ENCODE peak calls at places on chromosomes 3 and 15, in four cellular contexts. L, M, Y and D are unnamed samples.

GRCh38 chr3:31377045-31377642 is 155.6 kb upstream of the STT3B start:
- DNase-seq in L (no peak), M (no peak), Y (peak; percentile 21), D (no peak)

GRCh38 chr15:76150508-76150907 is 90.7 kb downstream of the TMEM266 start:
- DNase-seq in L (no peak), M (peak; percentile 92), Y (no peak), D (no peak)

GRCh38 chr3:154241496-154241895 is 82.8 kb downstream of the DHX36 start:
- DNase-seq in L (no peak), M (no peak), Y (no peak), D (no peak)

GRCh38 chr3:169660709-169661566 is 2.6 kb downstream of the MECOM start:
- DNase-seq in L (peak; percentile 67), M (no peak), Y (peak; percentile 72), D (peak; percentile 28)

GRCh38 chr15:41955807-41956525 is 16.4 kb downstream of the EHD4 start:
- DNase-seq in L (peak; percentile 44), M (no peak), Y (no peak), D (no peak)

GRCh38 chr3:167761302-167761701 is 25.8 kb downstream of the SERPINI1 start:
- DNase-seq in L (no peak), M (no peak), Y (no peak), D (no peak)

GRCh38 chr3:114400369-114400768 is 106.5 kb downstream of the TIGIT start:
- DNase-seq in L (no peak), M (no peak), Y (no peak), D (no peak)

GRCh38 chr3:143343031-143343430 is 223.5 kb downstream of the CHST2 start:
- DNase-seq in L (no peak), M (no peak), Y (no peak), D (no peak)

GRCh38 chr15:93779341-93779740 is 452.0 kb upstream of the MCTP2 start:
- DNase-seq in L (no peak), M (no peak), Y (no peak), D (no peak)

GRCh38 chr15:90836296-90836871 is 32.0 kb upstream of the FURIN start:
- DNase-seq in L (no peak), M (no peak), Y (peak; percentile 69), D (peak; percentile 68)

GRCh38 chr15:31396881-31397560 is 70.4 kb downstream of the KLF13 start:
- DNase-seq in L (peak; percentile 92), M (peak; percentile 64), Y (peak; percentile 88), D (peak; percentile 20)

GRCh38 chr3:123090700-123091585 is 24.1 kb downstream of the PDIA5 start:
- DNase-seq in L (peak; percentile 67), M (no peak), Y (no peak), D (peak; percentile 17)

GRCh38 chr3:11096266-11097135 is 57.8 kb upstream of the HRH1 start:
- DNase-seq in L (peak; percentile 57), M (peak; percentile 32), Y (peak; percentile 94), D (peak; percentile 97)

GRCh38 chr3:160464971-160465370 is 15.4 kb upstream of the TRIM59 start:
- DNase-seq in L (no peak), M (no peak), Y (no peak), D (no peak)

GRCh38 chr3:180749796-180750195 is 70.5 kb upstream of the CCDC39 start:
- DNase-seq in L (no peak), M (no peak), Y (no peak), D (no peak)

GRCh38 chr15:95024388-95024787 is 793.0 kb downstream of the MCTP2 start:
- DNase-seq in L (peak; percentile 71), M (no peak), Y (peak; percentile 58), D (peak; percentile 63)

GRCh38 chr3:184761120-184761841 is 49.4 kb upstream of the MAGEF1 start:
- DNase-seq in L (no peak), M (no peak), Y (peak; percentile 97), D (no peak)

GRCh38 chr3:195539479-195539878 is 3.6 kb downstream of the PPP1R2 start:
- DNase-seq in L (no peak), M (no peak), Y (no peak), D (no peak)

GRCh38 chr15:39157902-39158301 is 423.0 kb upstream of the THBS1 start:
- DNase-seq in L (peak; percentile 17), M (no peak), Y (no peak), D (no peak)

GRCh38 chr15:34109775-34110663 is 8.1 kb downstream of the PGBD4 start:
- DNase-seq in L (peak; percentile 32), M (no peak), Y (peak; percentile 64), D (peak; percentile 58)

GRCh38 chr3:53804697-53805462 is 41.3 kb downstream of the CHDH start:
- DNase-seq in L (no peak), M (no peak), Y (peak; percentile 61), D (no peak)

GRCh38 chr15:66872394-66872793 is 170.4 kb downstream of the SMAD6 start:
- DNase-seq in L (no peak), M (no peak), Y (peak; percentile 43), D (no peak)

GRCh38 chr15:41483115-41483514 is 10.6 kb upstream of the ITPKA start:
- DNase-seq in L (no peak), M (no peak), Y (no peak), D (no peak)

GRCh38 chr15:79682285-79682684 is 214.5 kb downstream of the MTHFS start:
- DNase-seq in L (no peak), M (no peak), Y (peak; percentile 84), D (peak; percentile 18)

GRCh38 chr3:12675115-12675810 is 11.3 kb upstream of the RAF1 start:
- DNase-seq in L (no peak), M (no peak), Y (no peak), D (no peak)

GRCh38 chr3:195129644-195130492 is 141.1 kb downstream of the XXYLT1 start:
- DNase-seq in L (no peak), M (no peak), Y (no peak), D (no peak)

GRCh38 chr3:28089527-28089897 is 151.9 kb upstream of the CMC1 start:
- DNase-seq in L (no peak), M (no peak), Y (no peak), D (no peak)

GRCh38 chr3:182633206-182633605 is 160.1 kb upstream of the ATP11B start:
- DNase-seq in L (no peak), M (no peak), Y (no peak), D (no peak)

GRCh38 chr3:182632077-182632393 is 161.3 kb upstream of the ATP11B start:
- DNase-seq in L (no peak), M (no peak), Y (no peak), D (no peak)

GRCh38 chr3:182636646-182637045 is 156.7 kb upstream of the ATP11B start:
- DNase-seq in L (no peak), M (no peak), Y (peak; percentile 1), D (no peak)

DNA sequence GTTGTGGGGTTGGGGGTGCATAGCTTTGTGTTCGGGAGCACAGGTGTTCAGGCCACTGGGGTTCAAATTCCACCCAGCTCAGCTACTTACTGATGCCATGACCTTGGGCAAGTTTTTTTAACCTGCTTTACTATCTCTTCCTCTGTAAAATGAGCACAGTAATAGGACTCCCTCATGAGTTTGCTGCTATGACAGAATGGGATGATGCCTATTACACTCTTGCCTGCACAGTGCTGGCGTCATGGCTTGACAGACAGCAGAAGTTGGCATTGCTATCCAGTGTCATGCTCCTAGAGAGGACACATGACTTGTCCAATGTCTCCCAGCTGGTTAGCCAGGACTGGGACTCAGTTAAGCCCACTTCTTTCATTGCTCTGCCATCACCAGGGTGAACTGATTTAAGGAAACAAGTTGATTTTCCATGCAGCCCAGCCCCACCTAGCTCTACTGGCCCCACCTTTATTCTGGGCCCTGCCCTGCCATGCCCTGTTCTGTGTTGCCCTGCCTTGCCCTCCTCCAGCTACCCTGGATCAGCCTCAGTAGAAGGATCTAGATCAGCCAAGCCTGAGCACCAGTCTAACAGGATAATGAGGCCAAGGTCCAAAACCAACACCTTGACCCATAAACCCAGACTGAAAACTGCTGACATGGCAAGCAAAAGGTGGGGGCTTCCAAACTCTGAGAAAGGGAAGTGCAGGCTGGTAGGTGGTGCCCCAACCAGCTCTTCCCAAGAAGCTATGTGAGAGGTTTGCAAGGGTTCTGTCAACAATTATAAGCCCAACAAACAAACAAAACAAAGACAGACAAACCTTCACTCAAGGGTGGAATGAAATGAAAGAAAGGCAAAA is 155.7 kb upstream of the ATP11B start:
- DNase-seq in L (no peak), M (no peak), Y (no peak), D (no peak)
- H3K27ac ChIP-seq in L (no peak overlapping the region), M (no peak overlapping the region), Y (no peak overlapping the region), D (no peak overlapping the region)

GRCh38 chr15:63041402-63041977 is 1.1 kb upstream of the TPM1 start:
- DNase-seq in L (peak; percentile 31), M (no peak), Y (no peak), D (no peak)
- H3K27ac ChIP-seq in L (no peak overlapping the region), M (peak overlapping the region; percentile 89), Y (peak overlapping the region; percentile 100), D (no peak overlapping the region)

GRCh38 chr3:187210091-187210490 is 12.8 kb downstream of the RTP1 start:
- DNase-seq in L (no peak), M (no peak), Y (no peak), D (peak; percentile 17)
- H3K27ac ChIP-seq in L (no peak overlapping the region), M (peak overlapping the region; percentile 61), Y (no peak overlapping the region), D (no peak overlapping the region)

GRCh38 chr3:4568831-4569230 is 75.7 kb downstream of the ITPR1 start:
- DNase-seq in L (no peak), M (no peak), Y (no peak), D (no peak)

GRCh38 chr3:4571690-4572334 is 78.7 kb downstream of the ITPR1 start:
- DNase-seq in L (peak; percentile 32), M (no peak), Y (peak; percentile 14), D (no peak)

GRCh38 chr3:4573153-4573552 is 80.0 kb downstream of the ITPR1 start:
- DNase-seq in L (no peak), M (no peak), Y (no peak), D (no peak)

GRCh38 chr3:4574426-4574965 is 81.3 kb downstream of the ITPR1 start:
- DNase-seq in L (no peak), M (no peak), Y (no peak), D (no peak)

DNA sequence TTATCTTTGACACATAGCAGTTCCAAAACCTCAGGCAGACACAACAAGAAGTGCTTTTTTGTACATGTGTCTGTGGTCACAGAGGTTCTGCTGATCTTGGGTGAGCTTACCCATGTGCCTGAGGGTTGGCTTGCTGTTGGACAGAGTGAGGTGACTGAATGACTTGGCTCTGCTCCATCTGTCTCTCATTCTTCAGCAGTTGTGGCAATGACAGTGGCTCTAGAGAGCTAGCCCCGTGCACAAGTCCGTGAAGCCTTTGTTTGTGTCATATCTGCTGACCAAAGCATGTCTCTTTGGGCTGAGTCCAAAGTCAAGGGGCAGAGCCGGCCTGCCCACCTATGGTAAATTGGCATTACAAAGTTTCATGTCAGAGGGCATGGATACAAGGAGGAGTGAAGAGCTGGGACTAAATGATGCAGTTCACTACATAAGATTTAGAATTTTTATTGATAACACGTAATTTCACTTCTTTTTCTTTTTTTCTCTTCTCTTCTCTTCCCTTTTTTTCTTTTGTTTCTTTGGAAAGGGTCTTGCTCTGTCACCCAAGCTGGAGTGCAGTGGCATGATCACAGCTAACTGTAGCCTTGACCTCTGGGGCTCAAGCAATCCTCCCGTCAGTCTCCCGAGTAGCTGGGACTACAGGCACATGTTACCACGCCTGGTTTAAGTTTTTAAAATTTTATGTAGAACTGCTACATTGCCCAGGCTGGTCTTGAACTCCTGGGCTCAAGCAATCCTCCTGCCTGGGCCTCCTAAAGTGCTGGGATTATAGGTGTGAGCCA is 77.9 kb downstream of the ITPR1 start:
- DNase-seq in L (no peak), M (no peak), Y (no peak), D (no peak)
- H3K27ac ChIP-seq in L (no peak overlapping the region), M (no peak overlapping the region), Y (no peak overlapping the region), D (no peak overlapping the region)